ENCODE peak calls at places on chromosomes 4 and X, in eight cellular contexts. T is mammary epithelial cell, Z is Caco-2, I is adrenal gland, M is lower lobe of right lung, U is colonic mucosa, F is nephron progenitor cell, D is left lung. J is an unnamed sample.

GRCh38 chrX:38804481-38805293 is 3.4 kb downstream of the MID1IP1 start:
- DNase-seq in Z (peak; percentile 31), D (peak; percentile 38), T (peak; percentile 52), U (no peak), F (peak; percentile 26), I (peak; percentile 27), M (peak; percentile 54), J (no peak)

GRCh38 chrX:110944793-110945466 is 149.3 kb upstream of the CHRDL1 start:
- DNase-seq in T (peak; percentile 69), U (no peak), Z (peak; percentile 26), F (no peak), D (no peak), M (no peak), I (no peak), J (no peak)

GRCh38 chr4:71841336-71841735 is 57.5 kb upstream of the GC start:
- DNase-seq in D (no peak), I (no peak), M (no peak), U (no peak), F (no peak), T (peak; percentile 22), Z (no peak), J (no peak)

GRCh38 chr4:5710962-5711478 is at the start of gene EVC:
- DNase-seq in F (peak; percentile 80), U (peak; percentile 68), T (peak; percentile 58), Z (no peak), M (peak; percentile 81), I (peak; percentile 61), D (peak; percentile 85), J (peak; percentile 57)

GRCh38 chrX:76148753-76149152 is 24.1 kb upstream of the PBDC1 start:
- DNase-seq in I (peak; percentile 28), D (no peak), F (peak; percentile 20), T (peak; percentile 30), Z (no peak), U (peak; percentile 47), M (no peak), J (peak; percentile 2)

GRCh38 chrX:43970528-43970927 is 2.7 kb downstream of the NDP start:
- DNase-seq in U (no peak), D (no peak), I (no peak), Z (no peak), M (no peak), T (peak; percentile 43), F (no peak), J (no peak)

GRCh38 chr4:6889736-6890324 is 19.8 kb upstream of the TBC1D14 start:
- DNase-seq in M (no peak), U (no peak), T (no peak), I (no peak), Z (no peak), D (no peak), F (no peak), J (no peak)

GRCh38 chrX:138929905-138930304 is 218.4 kb upstream of the FGF13 start:
- DNase-seq in M (no peak), F (no peak), T (no peak), D (no peak), U (no peak), I (no peak), Z (no peak), J (no peak)

GRCh38 chrX:18353931-18354368 is 538 bp downstream of the SCML2 start:
- DNase-seq in F (peak; percentile 51), M (no peak), D (no peak), I (peak; percentile 24), Z (peak; percentile 41), T (no peak), U (peak; percentile 22), J (peak; percentile 18)

DNA sequence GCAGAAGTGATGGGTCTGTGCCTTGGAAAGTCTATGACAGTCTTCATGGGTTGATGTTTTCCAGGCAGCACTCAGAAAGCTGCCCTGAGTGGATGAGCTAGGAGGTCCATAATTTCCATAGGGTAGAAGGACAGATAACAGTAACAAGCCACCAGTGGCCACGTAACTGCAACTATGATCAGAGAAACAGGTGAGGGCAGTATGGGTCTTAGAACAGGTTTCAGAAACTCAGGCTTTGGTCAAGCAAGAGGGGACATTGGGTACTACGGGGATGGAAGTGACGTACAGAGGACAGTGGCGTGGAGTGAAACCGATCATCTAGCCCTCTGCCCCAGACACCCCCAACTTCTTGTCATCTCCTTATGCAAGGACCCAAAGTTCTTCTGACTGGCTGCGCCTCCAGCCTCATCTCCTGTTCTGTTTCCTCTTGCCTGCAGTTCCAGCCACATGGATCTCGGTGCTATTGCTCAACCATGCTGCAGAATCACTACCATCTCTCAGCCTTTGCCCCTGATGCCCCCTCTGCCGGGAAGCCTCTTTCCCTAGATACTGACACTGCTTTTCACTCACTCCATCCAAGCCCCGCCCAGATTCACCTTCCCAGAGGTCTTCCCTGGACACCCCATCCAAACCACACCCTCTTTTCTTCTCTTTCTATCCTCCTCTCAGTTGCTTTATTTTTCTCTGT is 123.4 kb downstream of the MFAP3L start:
- DNase-seq in D (no peak), T (no peak), I (no peak), Z (no peak), U (no peak), M (no peak), F (no peak), J (no peak)
- TF ChIP-seq CTCF in D (no peak), T (no peak), I (no peak), Z (no peak), U (no peak), M (no peak), F (no peak), J (no peak)

GRCh38 chr4:118683513-118683912 is 1.7 kb upstream of the METTL14 start:
- DNase-seq in Z (no peak), D (no peak), U (no peak), T (peak; percentile 11), I (no peak), M (no peak), F (no peak), J (no peak)

GRCh38 chr4:118684873-118685811 is at the start of gene METTL14:
- DNase-seq in F (peak; percentile 93), T (peak; percentile 88), I (peak; percentile 94), U (peak; percentile 96), M (peak; percentile 93), Z (peak; percentile 92), D (peak; percentile 91), J (peak; percentile 84)

GRCh38 chr4:118680808-118681207 is 4.4 kb upstream of the METTL14 start:
- DNase-seq in T (no peak), F (no peak), M (no peak), D (no peak), I (no peak), U (no peak), Z (no peak), J (no peak)

DNA sequence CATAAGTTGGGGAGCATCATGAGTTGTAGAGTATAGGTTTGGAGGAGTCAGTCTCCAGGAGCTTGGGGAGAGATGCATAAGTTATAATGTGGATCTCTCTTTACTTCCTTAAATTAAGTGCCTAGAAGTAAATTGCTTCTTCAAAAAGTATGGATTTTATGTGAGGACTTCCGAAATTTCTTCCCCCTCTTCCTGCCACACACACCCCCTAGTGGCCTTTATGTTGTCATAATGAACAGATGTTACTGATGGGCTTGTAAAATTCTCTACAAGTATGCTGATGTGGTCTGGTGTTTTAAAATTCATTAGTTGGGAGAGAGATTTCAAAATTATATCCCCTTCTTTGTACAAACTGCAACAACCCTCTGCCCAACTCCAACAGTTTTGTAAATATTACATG is 2.3 kb upstream of the METTL14 start:
- DNase-seq in Z (no peak), D (no peak), I (no peak), U (no peak), F (no peak), M (no peak), T (peak; percentile 5), J (no peak)
- TF ChIP-seq CTCF in Z (no peak), D (peak; percentile 33), I (peak; percentile 44), U (no peak), F (peak; percentile 21), M (peak; percentile 41), T (peak; percentile 45), J (peak; percentile 62)

DNA sequence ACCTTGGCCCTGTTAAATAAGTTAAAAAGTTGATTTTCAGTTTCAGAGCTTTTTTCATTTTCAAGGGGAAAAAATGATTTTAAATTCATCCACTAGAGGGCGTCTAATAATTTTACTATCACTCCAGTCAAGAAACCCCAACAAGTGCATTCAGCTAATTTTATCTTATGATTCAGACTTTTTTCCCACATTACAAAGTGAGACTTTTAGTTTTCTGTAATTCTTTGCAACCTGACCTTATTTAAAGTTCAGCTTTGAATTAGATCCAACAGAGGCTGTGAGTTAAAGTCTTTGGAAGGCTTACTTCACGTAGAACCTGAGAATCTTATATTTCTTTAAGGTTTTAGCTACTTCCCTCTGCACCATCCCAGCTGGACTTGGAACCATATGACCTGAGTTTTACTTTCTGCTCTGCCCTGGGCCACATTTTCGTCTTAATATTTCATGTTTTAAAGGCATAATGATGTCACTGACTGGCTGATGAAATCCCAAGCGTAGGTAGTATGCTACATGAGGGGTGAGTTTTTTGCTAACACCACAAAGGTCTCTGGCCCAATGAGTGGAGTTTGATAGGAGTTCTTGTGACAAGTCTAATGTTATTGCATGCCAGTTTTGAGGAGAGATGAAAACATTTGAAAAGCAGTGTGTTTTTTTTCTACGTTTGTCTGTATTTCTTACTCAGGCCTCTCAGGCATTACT is 7.2 kb downstream of the GNRHR start:
- DNase-seq in Z (no peak), D (no peak), M (no peak), U (no peak), I (no peak), F (no peak), T (peak; percentile 43), J (no peak)
- TF ChIP-seq CTCF in Z (no peak), D (peak; percentile 56), M (peak; percentile 66), U (peak; percentile 53), I (peak; percentile 73), F (peak; percentile 61), T (peak; percentile 34), J (peak; percentile 86)

DNA sequence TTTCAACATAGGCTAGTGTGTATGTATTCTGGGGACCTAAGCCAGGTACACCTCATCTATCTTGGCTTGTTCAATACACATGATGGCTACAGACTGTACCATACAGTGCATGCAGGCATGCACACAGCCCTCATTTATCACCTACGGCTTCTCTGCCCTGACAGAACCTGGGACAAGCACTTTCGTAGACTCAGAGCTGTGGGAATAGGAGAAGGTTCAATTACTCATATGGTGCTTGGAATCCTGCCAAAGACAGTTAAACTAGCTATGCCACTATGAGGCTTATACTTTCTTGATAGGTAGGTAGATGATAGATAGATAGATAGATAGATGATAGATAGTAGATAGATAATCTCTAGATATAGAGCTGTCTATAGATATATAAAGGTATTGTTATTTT is 457.2 kb downstream of the GALNTL6 start:
- DNase-seq in Z (no peak), I (no peak), F (no peak), M (no peak), D (no peak), U (no peak), T (peak; percentile 24), J (no peak)
- TF ChIP-seq CTCF in Z (no peak), I (no peak), F (no peak), M (no peak), D (no peak), U (no peak), T (no peak), J (no peak)

DNA sequence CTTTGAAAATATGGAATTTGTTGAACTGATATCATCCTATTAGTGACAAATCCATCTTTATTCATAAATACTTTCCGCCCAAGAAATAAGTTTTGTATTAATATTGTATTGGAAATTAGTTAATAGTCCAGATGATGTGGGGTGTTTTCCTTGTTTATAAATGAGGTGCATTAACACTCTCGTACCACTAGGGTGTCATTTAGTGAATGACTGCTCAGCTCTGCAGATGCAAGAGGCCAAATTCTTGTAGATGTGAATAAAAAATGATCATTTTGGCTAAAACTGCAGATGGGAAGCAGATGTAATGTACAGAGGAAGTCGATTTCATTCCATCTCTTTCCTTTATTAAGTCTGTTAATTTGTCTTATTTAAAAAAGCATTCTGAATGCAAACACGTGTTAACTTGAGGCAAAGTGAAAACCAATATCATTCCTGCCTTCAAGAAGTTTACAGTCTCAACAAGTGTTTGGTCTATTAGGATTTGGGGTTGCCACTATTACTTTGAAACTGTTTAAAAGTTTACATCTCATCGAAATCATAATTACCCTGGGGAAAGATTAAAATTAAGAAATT is 108.1 kb downstream of the DHX15 start:
- DNase-seq in F (no peak), T (no peak), D (no peak), M (no peak), U (no peak), Z (no peak), I (no peak), J (no peak)
- TF ChIP-seq CTCF in F (peak; percentile 62), T (peak; percentile 72), D (peak; percentile 36), M (peak; percentile 47), U (peak; percentile 37), Z (peak; percentile 15), I (peak; percentile 58), J (peak; percentile 69)

J was measured in neural crest cell.